ENCODE peak calls at places on chromosomes 16 and 17, in five cellular contexts. X is H1, P is H9, O is mesendoderm, A is IMR-90. H is an unnamed sample.

GRCh38 chr17:38702900-38703741 is 2.0 kb upstream of the MLLT6 start:
- DNase-seq in P (peak; percentile 46), A (no peak), O (no peak), X (no peak), H (peak; percentile 8)

GRCh38 chr17:70098030-70098429 is 23.0 kb downstream of the KCNJ16 start:
- DNase-seq in P (no peak), O (no peak), A (no peak), X (no peak), H (no peak)

GRCh38 chr16:77212736-77213541 is 13.7 kb downstream of the SYCE1L start:
- DNase-seq in X (no peak), O (peak; percentile 73), P (peak; percentile 85), A (no peak), H (peak; percentile 52)

GRCh38 chr16:77961811-77962210 is 60.5 kb upstream of the CLEC3A start:
- DNase-seq in P (no peak), A (peak; percentile 59), X (no peak), O (no peak), H (peak; percentile 24)

GRCh38 chr17:74289688-74290087 is 15.7 kb downstream of the DNAI2 start:
- DNase-seq in O (no peak), A (no peak), X (no peak), P (no peak), H (no peak)

GRCh38 chr17:6531575-6531974 is 24.8 kb downstream of the PITPNM3 start:
- DNase-seq in P (peak; percentile 18), A (no peak), O (no peak), X (no peak), H (no peak)

GRCh38 chr17:83161298-83162034 is 82.1 kb downstream of the METRNL start:
- DNase-seq in O (no peak), X (no peak), P (no peak), A (peak; percentile 92), H (no peak)

GRCh38 chr16:14056970-14057369 is 14.1 kb upstream of the MRTFB start:
- DNase-seq in O (no peak), A (no peak), X (no peak), P (no peak), H (no peak)

GRCh38 chr17:12726131-12726530 is 60.4 kb downstream of the MYOCD start:
- DNase-seq in O (peak; percentile 68), P (no peak), X (no peak), A (no peak), H (peak; percentile 31)

GRCh38 chr17:44607836-44608690 is 48.2 kb upstream of the MEIOC start:
- DNase-seq in A (peak; percentile 74), O (peak; percentile 85), X (peak; percentile 31), P (peak; percentile 76), H (no peak)

GRCh38 chr17:12637015-12637414 is 28.7 kb upstream of the MYOCD start:
- DNase-seq in X (peak; percentile 47), P (no peak), A (peak; percentile 99), O (peak; percentile 88), H (peak; percentile 97)

GRCh38 chr16:71440669-71441347 is 1.0 kb downstream of the TLE7 start:
- DNase-seq in O (peak; percentile 42), X (peak; percentile 39), P (peak; percentile 73), A (no peak), H (no peak)

GRCh38 chr17:50865060-50865867 is 890 bp downstream of the TOB1 start:
- DNase-seq in O (peak; percentile 80), A (peak; percentile 24), P (peak; percentile 72), X (no peak), H (peak; percentile 54)

GRCh38 chr17:80894439-80894721 is 97.3 kb upstream of the CHMP6 start:
- DNase-seq in X (no peak), P (no peak), A (no peak), O (no peak), H (no peak)

GRCh38 chr17:66966529-66967418 is 2.3 kb downstream of the CACNG4 start:
- DNase-seq in O (no peak), X (no peak), A (no peak), P (no peak), H (no peak)
- H2BK5ac ChIP-seq in O (no peak overlapping the region), X (no peak overlapping the region), A (no peak overlapping the region), P (no peak overlapping the region), H (no peak overlapping the region)

DNA sequence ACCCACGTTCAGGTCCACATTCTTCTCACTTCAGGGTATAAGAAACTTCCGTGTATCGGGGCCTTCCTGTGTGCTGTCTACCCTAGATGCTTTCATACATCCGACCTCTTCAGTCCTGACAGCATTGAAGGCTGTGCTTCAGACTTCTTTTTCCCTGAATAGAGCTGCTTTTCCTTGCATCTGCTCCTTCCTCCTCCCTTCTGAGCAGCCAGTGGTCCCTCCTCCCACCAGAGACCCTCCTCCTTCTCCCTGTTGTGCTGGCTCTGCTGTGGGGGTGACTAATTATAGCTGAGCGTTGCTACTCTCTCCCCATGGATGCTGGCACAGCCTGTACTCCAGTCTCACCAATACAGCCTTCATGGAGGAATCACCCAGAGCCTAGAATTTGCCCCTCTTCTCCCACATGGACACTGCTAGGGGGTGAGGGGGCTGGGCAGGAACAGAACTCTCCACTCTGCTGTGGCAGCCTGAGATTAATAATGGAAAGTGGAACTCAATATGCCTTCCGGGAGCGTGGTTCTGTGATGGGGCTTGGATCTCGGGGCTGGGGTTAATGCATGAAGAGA is 1.1 kb downstream of the SLC9A5 start:
- DNase-seq in A (peak; percentile 35), X (no peak), P (no peak), O (no peak), H (peak; percentile 20)
- H2BK5ac ChIP-seq in A (no peak overlapping the region), X (no peak overlapping the region), P (no peak overlapping the region), O (no peak overlapping the region), H (no peak overlapping the region)

GRCh38 chr17:77140166-77140877 is 447 bp upstream of the SEC14L1 start:
- DNase-seq in X (peak; percentile 97), P (peak; percentile 100), A (peak; percentile 96), O (peak; percentile 99), H (peak; percentile 98)
- H2BK5ac ChIP-seq in X (peak overlapping the region; percentile 28), P (no peak overlapping the region), A (peak overlapping the region; percentile 80), O (no peak overlapping the region), H (peak overlapping the region; percentile 77)

DNA sequence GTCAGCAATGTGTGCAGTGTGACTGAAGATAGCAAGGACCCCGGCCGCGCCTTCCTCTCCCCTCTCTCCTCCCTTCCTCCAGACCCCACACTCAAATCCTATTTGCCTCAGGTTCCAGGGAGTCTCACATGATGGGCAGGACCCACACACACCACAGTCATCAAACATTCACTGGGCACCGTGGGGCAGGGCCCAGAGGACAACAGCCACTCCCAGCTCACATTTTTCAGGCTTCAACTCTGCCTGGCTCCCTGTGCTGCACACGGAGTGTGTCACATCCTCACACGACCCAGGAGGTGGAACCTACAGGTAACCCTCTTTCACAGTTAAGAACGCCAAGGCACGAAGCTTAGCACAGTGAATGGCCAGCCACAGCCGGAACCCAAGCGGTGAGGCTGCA is 30.5 kb downstream of the PEMT start:
- DNase-seq in O (no peak), P (no peak), A (no peak), X (no peak), H (no peak)
- H2BK5ac ChIP-seq in O (no peak overlapping the region), P (no peak overlapping the region), A (no peak overlapping the region), X (no peak overlapping the region), H (no peak overlapping the region)

GRCh38 chr17:1107777-1108559 is 71.8 kb downstream of the ABR start:
- DNase-seq in X (no peak), P (peak; percentile 66), A (no peak), O (no peak), H (peak; percentile 18)

GRCh38 chr17:1108810-1109605 is 70.8 kb downstream of the ABR start:
- DNase-seq in A (peak; percentile 44), O (peak; percentile 25), P (no peak), X (no peak), H (peak; percentile 65)

GRCh38 chr17:1108560-1108809 is 71.3 kb downstream of the ABR start:
- DNase-seq in A (no peak), X (no peak), O (peak; percentile 43), P (no peak), H (peak; percentile 37)

GRCh38 chr17:1109606-1110523 is 69.9 kb downstream of the ABR start:
- DNase-seq in P (peak; percentile 75), X (no peak), O (peak; percentile 70), A (no peak), H (peak; percentile 56)

GRCh38 chr17:1107083-1107776 is 72.6 kb downstream of the ABR start:
- DNase-seq in O (no peak), A (no peak), X (no peak), P (no peak), H (no peak)
- H2BK5ac ChIP-seq in O (no peak overlapping the region), A (no peak overlapping the region), X (no peak overlapping the region), P (no peak overlapping the region), H (no peak overlapping the region)

H was measured in mesenchymal stem cell.